ENCODE peak calls at places on chromosomes 13 and 19, in nine cellular contexts. One of them, this sample, is unnamed.

GRCh38 chr19:13861392-13861713 is 15.6 kb upstream of the NANOS3 start:
- DNase-seq in IMR-90: no peak
- DNase-seq in SK-N-SH: peak
- DNase-seq in stomach: no peak
- DNase-seq in tibial nerve: no peak
- DNase-seq in colonic mucosa: no peak
- DNase-seq in tibial artery: no peak
- DNase-seq in neural progenitor cell: no peak
- DNase-seq in transverse colon: no peak
- DNase-seq in this sample: no peak

GRCh38 chr19:50427997-50428425 is 4.7 kb upstream of the MYBPC2 start:
- DNase-seq in IMR-90: peak
- DNase-seq in SK-N-SH: no peak
- DNase-seq in stomach: peak
- DNase-seq in tibial nerve: peak
- DNase-seq in colonic mucosa: peak
- DNase-seq in tibial artery: peak
- DNase-seq in neural progenitor cell: peak
- DNase-seq in transverse colon: peak
- DNase-seq in this sample: peak

GRCh38 chr19:13181747-13182388 is 31.7 kb downstream of the IER2 start:
- DNase-seq in IMR-90: peak
- DNase-seq in SK-N-SH: peak
- DNase-seq in stomach: peak
- DNase-seq in tibial nerve: no peak
- DNase-seq in colonic mucosa: peak
- DNase-seq in tibial artery: peak
- DNase-seq in neural progenitor cell: no peak
- DNase-seq in transverse colon: peak
- DNase-seq in this sample: peak

GRCh38 chr13:19834704-19835103 is 28.7 kb downstream of the ZMYM5 start:
- DNase-seq in IMR-90: no peak
- DNase-seq in SK-N-SH: no peak
- DNase-seq in stomach: no peak
- DNase-seq in tibial nerve: no peak
- DNase-seq in colonic mucosa: no peak
- DNase-seq in tibial artery: no peak
- DNase-seq in neural progenitor cell: no peak
- DNase-seq in transverse colon: no peak
- DNase-seq in this sample: no peak

GRCh38 chr13:97018029-97018819 is 23.9 kb upstream of the OXGR1 start:
- DNase-seq in IMR-90: peak
- DNase-seq in SK-N-SH: peak
- DNase-seq in stomach: no peak
- DNase-seq in tibial nerve: no peak
- DNase-seq in colonic mucosa: peak
- DNase-seq in tibial artery: no peak
- DNase-seq in neural progenitor cell: peak
- DNase-seq in transverse colon: peak
- DNase-seq in this sample: peak

GRCh38 chr13:107743523-107743922 is 471.8 kb downstream of the LIG4 start:
- DNase-seq in IMR-90: peak
- DNase-seq in SK-N-SH: no peak
- DNase-seq in stomach: no peak
- DNase-seq in tibial nerve: no peak
- DNase-seq in colonic mucosa: no peak
- DNase-seq in tibial artery: no peak
- DNase-seq in neural progenitor cell: no peak
- DNase-seq in transverse colon: no peak
- DNase-seq in this sample: no peak

GRCh38 chr19:19059018-19059836 is 4.6 kb upstream of the SLC25A42 start:
- DNase-seq in IMR-90: no peak
- DNase-seq in SK-N-SH: no peak
- DNase-seq in stomach: no peak
- DNase-seq in tibial nerve: no peak
- DNase-seq in colonic mucosa: no peak
- DNase-seq in tibial artery: no peak
- DNase-seq in neural progenitor cell: no peak
- DNase-seq in transverse colon: no peak
- DNase-seq in this sample: no peak

GRCh38 chr19:6272411-6272791 is 7.4 kb downstream of the MLLT1 start:
- DNase-seq in IMR-90: no peak
- DNase-seq in SK-N-SH: peak
- DNase-seq in stomach: no peak
- DNase-seq in tibial nerve: no peak
- DNase-seq in colonic mucosa: no peak
- DNase-seq in tibial artery: no peak
- DNase-seq in neural progenitor cell: peak
- DNase-seq in transverse colon: no peak
- DNase-seq in this sample: no peak

GRCh38 chr19:54364775-54365257 is at the start of gene LAIR1:
- DNase-seq in IMR-90: no peak
- DNase-seq in SK-N-SH: no peak
- DNase-seq in stomach: peak
- DNase-seq in tibial nerve: no peak
- DNase-seq in colonic mucosa: no peak
- DNase-seq in tibial artery: peak
- DNase-seq in neural progenitor cell: no peak
- DNase-seq in transverse colon: peak
- DNase-seq in this sample: no peak

GRCh38 chr19:56253737-56254136 is 18.8 kb upstream of the EDDM13 start:
- DNase-seq in IMR-90: peak
- DNase-seq in SK-N-SH: peak
- DNase-seq in stomach: no peak
- DNase-seq in tibial nerve: no peak
- DNase-seq in colonic mucosa: no peak
- DNase-seq in tibial artery: no peak
- DNase-seq in neural progenitor cell: peak
- DNase-seq in transverse colon: no peak
- DNase-seq in this sample: peak

GRCh38 chr19:23817519-23817918 is 58.8 kb upstream of the ZNF681 start:
- DNase-seq in IMR-90: peak
- DNase-seq in SK-N-SH: peak
- DNase-seq in stomach: peak
- DNase-seq in tibial nerve: no peak
- DNase-seq in colonic mucosa: peak
- DNase-seq in tibial artery: no peak
- DNase-seq in neural progenitor cell: peak
- DNase-seq in transverse colon: peak
- DNase-seq in this sample: peak

GRCh38 chr19:2112516-2113320 is 16.0 kb downstream of the IZUMO4 start:
- DNase-seq in IMR-90: no peak
- DNase-seq in SK-N-SH: no peak
- DNase-seq in stomach: no peak
- DNase-seq in tibial nerve: no peak
- DNase-seq in colonic mucosa: no peak
- DNase-seq in tibial artery: no peak
- DNase-seq in neural progenitor cell: no peak
- DNase-seq in transverse colon: no peak
- DNase-seq in this sample: no peak

GRCh38 chr19:11195169-11195568 is 2.2 kb downstream of the KANK2 start:
- DNase-seq in IMR-90: peak
- DNase-seq in SK-N-SH: no peak
- DNase-seq in stomach: no peak
- DNase-seq in tibial nerve: no peak
- DNase-seq in colonic mucosa: no peak
- DNase-seq in tibial artery: no peak
- DNase-seq in neural progenitor cell: no peak
- DNase-seq in transverse colon: no peak
- DNase-seq in this sample: peak

GRCh38 chr19:50046649-50047503 is 21.1 kb downstream of the ZNF473 start:
- DNase-seq in IMR-90: peak
- DNase-seq in SK-N-SH: peak
- DNase-seq in stomach: peak
- DNase-seq in tibial nerve: peak
- DNase-seq in colonic mucosa: peak
- DNase-seq in tibial artery: peak
- DNase-seq in neural progenitor cell: no peak
- DNase-seq in transverse colon: peak
- DNase-seq in this sample: peak

GRCh38 chr19:7822910-7823515 is 7.0 kb upstream of the EVI5L start:
- DNase-seq in IMR-90: no peak
- DNase-seq in SK-N-SH: no peak
- DNase-seq in stomach: no peak
- DNase-seq in tibial nerve: no peak
- DNase-seq in colonic mucosa: no peak
- DNase-seq in tibial artery: no peak
- DNase-seq in neural progenitor cell: no peak
- DNase-seq in transverse colon: no peak
- DNase-seq in this sample: no peak

GRCh38 chr19:10780368-10780767 is 55.6 kb downstream of the TMED1 start:
- DNase-seq in IMR-90: peak
- DNase-seq in SK-N-SH: no peak
- DNase-seq in stomach: no peak
- DNase-seq in tibial nerve: no peak
- DNase-seq in colonic mucosa: no peak
- DNase-seq in tibial artery: peak
- DNase-seq in neural progenitor cell: no peak
- DNase-seq in transverse colon: peak
- DNase-seq in this sample: peak

GRCh38 chr13:49791214-49791752 is 1.2 kb downstream of the KPNA3 start:
- DNase-seq in IMR-90: peak
- DNase-seq in SK-N-SH: peak
- DNase-seq in stomach: no peak
- DNase-seq in tibial nerve: no peak
- DNase-seq in colonic mucosa: peak
- DNase-seq in tibial artery: no peak
- DNase-seq in neural progenitor cell: peak
- DNase-seq in transverse colon: peak
- DNase-seq in this sample: peak
- TF ChIP-seq CTCF in IMR-90: no peak
- TF ChIP-seq CTCF in SK-N-SH: peak
- TF ChIP-seq CTCF in stomach: no peak
- TF ChIP-seq CTCF in tibial nerve: no peak
- TF ChIP-seq CTCF in colonic mucosa: no peak
- TF ChIP-seq CTCF in tibial artery: no peak
- TF ChIP-seq CTCF in neural progenitor cell: no peak
- TF ChIP-seq CTCF in transverse colon: no peak
- TF ChIP-seq CTCF in this sample: peak

DNA sequence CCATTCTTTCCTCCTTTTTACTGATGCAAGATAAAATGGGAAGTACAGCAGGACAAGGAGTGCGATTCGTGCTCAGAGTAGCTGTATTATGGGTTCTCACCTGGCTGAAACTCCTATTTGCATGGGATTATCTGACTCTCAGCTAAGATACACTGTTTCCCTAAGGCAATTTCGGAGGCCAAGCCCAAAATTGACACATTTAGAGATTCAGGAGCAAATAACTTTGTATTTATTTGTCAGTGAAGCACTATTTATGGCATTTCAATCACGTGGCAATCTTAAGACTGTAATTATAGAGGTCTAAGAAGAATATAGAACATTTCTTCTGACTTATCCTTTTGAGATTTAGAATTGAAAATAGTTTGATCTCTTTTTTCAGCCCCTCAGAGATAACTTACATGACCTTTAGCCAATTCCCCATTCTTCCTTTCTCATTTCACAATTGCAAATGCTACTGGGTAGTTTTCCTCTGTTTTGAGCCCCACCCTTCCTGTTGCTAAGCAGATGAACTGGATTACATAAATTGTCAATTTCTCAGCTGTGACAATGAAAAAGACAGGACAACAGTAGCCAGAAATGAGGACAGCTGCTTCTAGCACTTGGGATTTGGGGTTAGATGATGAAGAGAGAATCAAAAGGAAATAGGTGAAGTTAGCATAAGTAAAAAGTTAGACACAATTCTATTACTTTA is 122.7 kb upstream of the FRY start:
- DNase-seq in IMR-90: no peak
- DNase-seq in SK-N-SH: no peak
- DNase-seq in stomach: no peak
- DNase-seq in tibial nerve: no peak
- DNase-seq in colonic mucosa: no peak
- DNase-seq in tibial artery: no peak
- DNase-seq in neural progenitor cell: no peak
- DNase-seq in transverse colon: no peak
- DNase-seq in this sample: no peak
- H3K4me3 ChIP-seq in IMR-90: no peak
- H3K4me3 ChIP-seq in SK-N-SH: no peak
- H3K4me3 ChIP-seq in stomach: no peak
- H3K4me3 ChIP-seq in tibial nerve: no peak
- H3K4me3 ChIP-seq in colonic mucosa: no peak
- H3K4me3 ChIP-seq in tibial artery: no peak
- H3K4me3 ChIP-seq in neural progenitor cell: no peak
- H3K4me3 ChIP-seq in transverse colon: no peak
- H3K4me3 ChIP-seq in this sample: no peak

DNA sequence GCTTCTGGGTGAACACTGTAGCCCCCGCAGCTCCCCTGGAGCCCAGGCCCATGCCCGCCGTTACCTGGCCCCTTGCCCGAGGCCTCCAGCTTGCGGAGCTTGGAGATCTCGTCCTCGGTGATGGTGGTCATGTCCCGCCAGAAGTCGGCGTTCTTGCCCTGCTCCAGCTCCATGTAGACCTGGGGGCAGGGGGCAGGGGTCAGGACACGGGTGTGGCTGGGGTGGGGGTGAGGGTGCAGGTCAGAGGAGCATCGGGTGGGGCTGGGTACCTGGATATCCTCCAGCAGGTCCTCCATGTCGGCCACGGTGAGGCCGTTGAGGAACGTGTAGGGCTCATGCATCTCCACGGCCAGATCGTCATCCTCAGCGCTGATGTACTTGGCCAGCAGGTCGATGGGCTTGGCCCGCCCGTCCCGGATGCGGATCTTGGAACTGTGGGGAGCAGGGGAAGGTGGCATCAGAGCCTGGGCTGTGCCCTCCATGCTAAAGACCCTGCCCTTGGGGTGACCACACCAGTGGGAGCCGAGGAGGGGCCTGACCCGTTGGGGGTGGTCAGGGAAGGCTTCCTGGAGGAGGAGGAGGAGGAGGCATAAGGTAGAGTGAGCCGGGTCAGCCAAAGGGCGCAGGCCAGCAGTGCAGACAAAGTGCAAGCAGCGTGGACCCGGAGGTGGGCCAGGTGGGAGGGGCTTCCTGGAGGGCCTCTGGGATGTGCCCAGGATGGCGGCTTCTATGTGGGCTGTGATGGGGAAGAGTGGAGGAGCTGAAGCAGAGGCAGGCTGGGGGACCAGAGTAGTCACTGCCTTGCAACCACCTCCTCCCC is 7.6 kb downstream of the CACTIN start:
- DNase-seq in IMR-90: no peak
- DNase-seq in SK-N-SH: no peak
- DNase-seq in stomach: no peak
- DNase-seq in tibial nerve: no peak
- DNase-seq in colonic mucosa: no peak
- DNase-seq in tibial artery: no peak
- DNase-seq in neural progenitor cell: no peak
- DNase-seq in transverse colon: no peak
- DNase-seq in this sample: no peak
- TF ChIP-seq CTCF in IMR-90: no peak
- TF ChIP-seq CTCF in SK-N-SH: no peak
- TF ChIP-seq CTCF in stomach: no peak
- TF ChIP-seq CTCF in tibial nerve: no peak
- TF ChIP-seq CTCF in colonic mucosa: no peak
- TF ChIP-seq CTCF in tibial artery: no peak
- TF ChIP-seq CTCF in neural progenitor cell: no peak
- TF ChIP-seq CTCF in transverse colon: no peak
- TF ChIP-seq CTCF in this sample: no peak

DNA sequence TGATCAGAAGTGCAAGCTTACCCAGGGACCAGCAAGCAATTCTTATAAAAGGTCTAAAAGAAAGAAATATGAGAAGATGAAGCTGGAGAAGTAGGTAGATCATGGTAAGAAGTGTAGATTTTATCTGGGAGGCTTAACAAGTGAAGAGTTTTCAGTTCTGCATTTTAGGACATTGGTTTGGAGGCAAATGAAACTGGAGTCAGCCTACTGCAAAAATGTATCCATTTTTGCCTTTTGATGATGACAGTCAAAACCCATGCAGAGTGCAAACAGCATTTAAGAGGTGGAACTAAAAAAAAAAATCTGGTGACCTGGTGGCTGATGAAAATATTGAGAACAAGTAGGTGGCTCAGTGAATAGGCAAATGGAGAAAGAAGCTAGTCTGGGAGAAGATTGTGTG is 216.9 kb downstream of the DNAJC15 start:
- DNase-seq in IMR-90: no peak
- DNase-seq in SK-N-SH: no peak
- DNase-seq in stomach: no peak
- DNase-seq in tibial nerve: no peak
- DNase-seq in colonic mucosa: no peak
- DNase-seq in tibial artery: no peak
- DNase-seq in neural progenitor cell: no peak
- DNase-seq in transverse colon: no peak
- DNase-seq in this sample: no peak
- H3K4me3 ChIP-seq in IMR-90: no peak
- H3K4me3 ChIP-seq in SK-N-SH: no peak
- H3K4me3 ChIP-seq in stomach: no peak
- H3K4me3 ChIP-seq in tibial nerve: no peak
- H3K4me3 ChIP-seq in colonic mucosa: no peak
- H3K4me3 ChIP-seq in tibial artery: no peak
- H3K4me3 ChIP-seq in neural progenitor cell: no peak
- H3K4me3 ChIP-seq in transverse colon: no peak
- H3K4me3 ChIP-seq in this sample: no peak